ENCODE peak calls at places on chromosomes 12 and 14, in five cellular contexts. One of them, this sample, is unnamed.
A peak's percentile ranks its signal among the peaks of the same experiment; 100 is the strongest.

GRCh38 chr12:120873231-120873630 is 30.9 kb downstream of the SPPL3 start:
- DNase-seq in mesendoderm: no peak
- DNase-seq in IMR-90: no peak
- DNase-seq in H9: no peak
- DNase-seq in neuronal stem cell: no peak
- DNase-seq in this sample: no peak

GRCh38 chr12:92025462-92026207 is 120.0 kb downstream of the BTG1 start:
- DNase-seq in mesendoderm: no peak
- DNase-seq in IMR-90: no peak
- DNase-seq in H9: no peak
- DNase-seq in neuronal stem cell: no peak
- DNase-seq in this sample: no peak

GRCh38 chr12:69657376-69658137 is 41.5 kb downstream of the BEST3 start:
- DNase-seq in mesendoderm: peak; percentile 38
- DNase-seq in IMR-90: peak; percentile 67
- DNase-seq in H9: no peak
- DNase-seq in neuronal stem cell: no peak
- DNase-seq in this sample: peak; percentile 29

GRCh38 chr14:97917169-97917568 is 1120.0 kb downstream of the VRK1 start:
- DNase-seq in mesendoderm: no peak
- DNase-seq in IMR-90: no peak
- DNase-seq in H9: no peak
- DNase-seq in neuronal stem cell: no peak
- DNase-seq in this sample: no peak

GRCh38 chr14:101017209-101017608 is 113.7 kb upstream of the RTL1 start:
- DNase-seq in mesendoderm: peak; percentile 7
- DNase-seq in IMR-90: peak; percentile 51
- DNase-seq in H9: peak; percentile 8
- DNase-seq in neuronal stem cell: no peak
- DNase-seq in this sample: no peak

GRCh38 chr14:80587096-80587724 is 354.3 kb downstream of the CEP128 start:
- DNase-seq in mesendoderm: peak; percentile 60
- DNase-seq in IMR-90: peak; percentile 48
- DNase-seq in H9: no peak
- DNase-seq in neuronal stem cell: no peak
- DNase-seq in this sample: peak; percentile 49

GRCh38 chr12:119683413-119683812 is 15.5 kb downstream of the PRKAB1 start:
- DNase-seq in mesendoderm: no peak
- DNase-seq in IMR-90: peak; percentile 63
- DNase-seq in H9: no peak
- DNase-seq in neuronal stem cell: no peak
- DNase-seq in this sample: no peak

GRCh38 chr14:102828201-102828600 is 51.0 kb downstream of the TRAF3 start:
- DNase-seq in mesendoderm: no peak
- DNase-seq in IMR-90: no peak
- DNase-seq in H9: no peak
- DNase-seq in neuronal stem cell: no peak
- DNase-seq in this sample: no peak

GRCh38 chr14:54175298-54175942 is 218.8 kb upstream of the BMP4 start:
- DNase-seq in mesendoderm: peak; percentile 87
- DNase-seq in IMR-90: peak; percentile 73
- DNase-seq in H9: peak; percentile 64
- DNase-seq in neuronal stem cell: peak; percentile 73
- DNase-seq in this sample: peak; percentile 84

GRCh38 chr14:99745307-99745951 is 47.8 kb upstream of the EML1 start:
- DNase-seq in mesendoderm: no peak
- DNase-seq in IMR-90: peak; percentile 93
- DNase-seq in H9: no peak
- DNase-seq in neuronal stem cell: no peak
- DNase-seq in this sample: peak; percentile 78

GRCh38 chr12:71780207-71780822 is 25.7 kb downstream of the RAB21 start:
- DNase-seq in mesendoderm: peak; percentile 43
- DNase-seq in IMR-90: peak; percentile 50
- DNase-seq in H9: no peak
- DNase-seq in neuronal stem cell: no peak
- DNase-seq in this sample: peak; percentile 56

GRCh38 chr12:101001669-101002068 is 207.1 kb downstream of the ANO4 start:
- DNase-seq in mesendoderm: no peak
- DNase-seq in IMR-90: no peak
- DNase-seq in H9: no peak
- DNase-seq in neuronal stem cell: no peak
- DNase-seq in this sample: no peak

GRCh38 chr14:50871914-50872732 is at the start of gene ABHD12B:
- DNase-seq in mesendoderm: no peak
- DNase-seq in IMR-90: no peak
- DNase-seq in H9: no peak
- DNase-seq in neuronal stem cell: no peak
- DNase-seq in this sample: peak; percentile 18

GRCh38 chr14:63922696-63923421 is 70.1 kb downstream of the SYNE2 start:
- DNase-seq in mesendoderm: no peak
- DNase-seq in IMR-90: peak; percentile 17
- DNase-seq in H9: no peak
- DNase-seq in neuronal stem cell: no peak
- DNase-seq in this sample: no peak

GRCh38 chr12:62700091-62700490 is 233.5 kb downstream of the MON2 start:
- DNase-seq in mesendoderm: no peak
- DNase-seq in IMR-90: peak; percentile 25
- DNase-seq in H9: no peak
- DNase-seq in neuronal stem cell: no peak
- DNase-seq in this sample: no peak

GRCh38 chr12:77893918-77894317 is 63.2 kb downstream of the NAV3 start:
- DNase-seq in mesendoderm: no peak
- DNase-seq in IMR-90: peak; percentile 2
- DNase-seq in H9: no peak
- DNase-seq in neuronal stem cell: no peak
- DNase-seq in this sample: peak; percentile 8

GRCh38 chr14:61033024-61033423 is 52.0 kb downstream of the SLC38A6 start:
- DNase-seq in mesendoderm: no peak
- DNase-seq in IMR-90: no peak
- DNase-seq in H9: no peak
- DNase-seq in neuronal stem cell: no peak
- DNase-seq in this sample: no peak

GRCh38 chr12:10285919-10286318 is 21.8 kb upstream of the KLRD1 start:
- DNase-seq in mesendoderm: no peak
- DNase-seq in IMR-90: no peak
- DNase-seq in H9: no peak
- DNase-seq in neuronal stem cell: no peak
- DNase-seq in this sample: no peak
- H3K23ac ChIP-seq in mesendoderm: no peak overlapping the region
- H3K23ac ChIP-seq in IMR-90: no peak overlapping the region
- H3K23ac ChIP-seq in H9: no peak overlapping the region
- H3K23ac ChIP-seq in neuronal stem cell: peak overlapping the region; percentile 65
- H3K23ac ChIP-seq in this sample: no peak overlapping the region

DNA sequence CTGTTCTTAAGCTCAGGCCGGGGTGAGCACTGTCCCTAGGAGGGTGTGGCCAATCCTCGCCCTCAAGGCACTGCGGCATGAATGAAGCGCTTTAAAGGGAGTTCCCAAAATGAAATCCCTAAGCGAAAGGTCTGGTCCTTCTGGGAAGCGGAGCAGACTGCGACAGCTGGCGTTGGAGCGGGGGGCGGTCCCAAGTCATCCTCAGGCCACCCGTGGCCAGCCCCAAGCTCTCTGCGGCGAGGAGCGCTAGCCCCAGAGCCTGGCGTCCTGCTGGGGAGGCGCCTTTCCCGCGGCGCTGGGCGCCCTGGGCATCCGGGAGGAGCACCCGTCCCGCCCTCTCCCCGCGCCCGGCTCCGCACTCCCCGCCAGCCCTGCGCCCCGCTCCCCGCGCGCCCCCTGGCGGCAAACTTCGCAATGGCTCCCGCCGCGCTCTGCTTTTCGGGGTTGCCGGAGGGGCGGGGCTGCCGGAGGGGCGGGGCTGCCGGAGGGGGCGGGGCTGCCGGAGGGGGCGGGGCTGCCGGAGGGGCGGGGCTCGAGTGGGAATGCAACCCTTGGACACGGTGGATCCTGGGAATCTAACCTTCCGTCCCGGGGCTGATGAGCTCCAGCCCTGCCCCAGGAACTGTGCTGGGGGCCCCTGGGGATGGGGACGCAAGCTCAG is 25.4 kb downstream of the ZBTB42 start:
- DNase-seq in mesendoderm: peak; percentile 84
- DNase-seq in IMR-90: peak; percentile 60
- DNase-seq in H9: peak; percentile 92
- DNase-seq in neuronal stem cell: peak; percentile 86
- DNase-seq in this sample: peak; percentile 80
- H3K18ac ChIP-seq in mesendoderm: peak overlapping the region; percentile 85
- H3K18ac ChIP-seq in IMR-90: no peak overlapping the region
- H3K18ac ChIP-seq in H9: no peak overlapping the region
- H3K18ac ChIP-seq in neuronal stem cell: peak overlapping the region; percentile 91
- H3K18ac ChIP-seq in this sample: no peak overlapping the region

GRCh38 chr14:92382677-92383076 is 59.7 kb downstream of the SLC24A4 start:
- DNase-seq in mesendoderm: no peak
- DNase-seq in IMR-90: no peak
- DNase-seq in H9: no peak
- DNase-seq in neuronal stem cell: no peak
- DNase-seq in this sample: no peak

GRCh38 chr14:92384461-92385133 is 61.6 kb downstream of the SLC24A4 start:
- DNase-seq in mesendoderm: peak; percentile 26
- DNase-seq in IMR-90: no peak
- DNase-seq in H9: no peak
- DNase-seq in neuronal stem cell: no peak
- DNase-seq in this sample: no peak

GRCh38 chr14:92385561-92385960 is 62.6 kb downstream of the SLC24A4 start:
- DNase-seq in mesendoderm: no peak
- DNase-seq in IMR-90: no peak
- DNase-seq in H9: no peak
- DNase-seq in neuronal stem cell: no peak
- DNase-seq in this sample: no peak

GRCh38 chr14:92380582-92380981 is 57.6 kb downstream of the SLC24A4 start:
- DNase-seq in mesendoderm: no peak
- DNase-seq in IMR-90: no peak
- DNase-seq in H9: no peak
- DNase-seq in neuronal stem cell: no peak
- DNase-seq in this sample: no peak

GRCh38 chr14:92380131-92380530 is 57.2 kb downstream of the SLC24A4 start:
- DNase-seq in mesendoderm: no peak
- DNase-seq in IMR-90: no peak
- DNase-seq in H9: no peak
- DNase-seq in neuronal stem cell: no peak
- DNase-seq in this sample: no peak
- H3K23ac ChIP-seq in mesendoderm: no peak overlapping the region
- H3K23ac ChIP-seq in IMR-90: no peak overlapping the region
- H3K23ac ChIP-seq in H9: no peak overlapping the region
- H3K23ac ChIP-seq in neuronal stem cell: no peak overlapping the region
- H3K23ac ChIP-seq in this sample: no peak overlapping the region

DNA sequence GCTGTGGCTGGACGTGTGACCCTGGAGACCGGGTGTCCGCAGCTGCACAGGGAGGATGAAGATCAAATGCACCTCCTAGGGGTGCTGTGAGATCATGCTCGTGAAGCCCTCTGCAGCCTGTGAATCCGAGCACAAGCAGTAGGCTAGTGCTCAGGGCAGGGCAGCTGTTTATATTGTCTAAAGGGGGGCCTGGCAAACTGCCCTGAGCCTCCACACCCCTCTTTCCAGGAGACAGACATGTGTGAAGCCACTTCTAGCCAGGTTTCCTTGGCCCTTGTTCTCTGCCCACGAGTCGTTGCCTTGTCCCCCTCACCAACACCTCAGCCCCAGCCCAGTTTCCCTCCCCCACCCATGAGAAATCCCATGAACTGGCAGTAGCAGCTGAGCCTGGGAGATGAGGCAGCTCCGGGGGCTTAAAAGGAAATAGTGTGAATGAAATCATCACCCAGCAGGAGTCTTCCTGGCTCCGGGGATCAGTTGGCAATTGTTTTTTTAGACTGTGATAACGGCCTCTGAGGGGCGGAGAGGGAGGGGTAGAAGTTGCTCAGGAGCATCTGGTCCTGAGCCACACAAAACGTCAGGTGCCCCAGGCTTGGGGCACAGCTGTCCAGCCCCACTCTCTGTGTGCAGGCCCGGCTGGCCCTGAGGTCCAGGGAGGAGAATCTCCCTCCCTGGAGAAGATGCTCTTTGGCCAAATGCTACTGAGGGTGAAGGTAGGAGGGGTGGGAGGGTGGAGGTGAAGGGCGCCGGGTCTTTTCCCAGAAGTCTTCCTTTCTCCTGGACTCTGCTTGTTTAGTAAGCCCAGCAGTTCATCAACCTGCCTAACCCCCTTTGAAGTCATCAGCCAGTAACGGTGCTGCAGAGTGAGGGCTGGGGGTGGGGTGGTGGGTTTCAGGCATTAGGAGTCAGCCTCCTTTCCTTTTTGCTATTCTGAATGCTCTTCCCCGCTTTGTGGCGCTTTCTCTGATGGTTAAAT is 4.0 kb downstream of the FGF6 start:
- DNase-seq in mesendoderm: peak; percentile 97
- DNase-seq in IMR-90: no peak
- DNase-seq in H9: peak; percentile 79
- DNase-seq in neuronal stem cell: no peak
- DNase-seq in this sample: no peak
- H3K18ac ChIP-seq in mesendoderm: peak overlapping the region; percentile 63
- H3K18ac ChIP-seq in IMR-90: no peak overlapping the region
- H3K18ac ChIP-seq in H9: no peak overlapping the region
- H3K18ac ChIP-seq in neuronal stem cell: peak overlapping the region; percentile 95
- H3K18ac ChIP-seq in this sample: no peak overlapping the region

GRCh38 chr12:1738480-1738879 is 47.6 kb downstream of the ADIPOR2 start:
- DNase-seq in mesendoderm: no peak
- DNase-seq in IMR-90: no peak
- DNase-seq in H9: no peak
- DNase-seq in neuronal stem cell: no peak
- DNase-seq in this sample: no peak

GRCh38 chr12:1739368-1739767 is 48.5 kb downstream of the ADIPOR2 start:
- DNase-seq in mesendoderm: no peak
- DNase-seq in IMR-90: no peak
- DNase-seq in H9: no peak
- DNase-seq in neuronal stem cell: no peak
- DNase-seq in this sample: no peak

GRCh38 chr12:1741154-1741949 is 50.5 kb downstream of the ADIPOR2 start:
- DNase-seq in mesendoderm: no peak
- DNase-seq in IMR-90: peak; percentile 30
- DNase-seq in H9: no peak
- DNase-seq in neuronal stem cell: no peak
- DNase-seq in this sample: peak; percentile 45

GRCh38 chr12:1737643-1738286 is 46.9 kb downstream of the ADIPOR2 start:
- DNase-seq in mesendoderm: no peak
- DNase-seq in IMR-90: no peak
- DNase-seq in H9: no peak
- DNase-seq in neuronal stem cell: no peak
- DNase-seq in this sample: no peak

DNA sequence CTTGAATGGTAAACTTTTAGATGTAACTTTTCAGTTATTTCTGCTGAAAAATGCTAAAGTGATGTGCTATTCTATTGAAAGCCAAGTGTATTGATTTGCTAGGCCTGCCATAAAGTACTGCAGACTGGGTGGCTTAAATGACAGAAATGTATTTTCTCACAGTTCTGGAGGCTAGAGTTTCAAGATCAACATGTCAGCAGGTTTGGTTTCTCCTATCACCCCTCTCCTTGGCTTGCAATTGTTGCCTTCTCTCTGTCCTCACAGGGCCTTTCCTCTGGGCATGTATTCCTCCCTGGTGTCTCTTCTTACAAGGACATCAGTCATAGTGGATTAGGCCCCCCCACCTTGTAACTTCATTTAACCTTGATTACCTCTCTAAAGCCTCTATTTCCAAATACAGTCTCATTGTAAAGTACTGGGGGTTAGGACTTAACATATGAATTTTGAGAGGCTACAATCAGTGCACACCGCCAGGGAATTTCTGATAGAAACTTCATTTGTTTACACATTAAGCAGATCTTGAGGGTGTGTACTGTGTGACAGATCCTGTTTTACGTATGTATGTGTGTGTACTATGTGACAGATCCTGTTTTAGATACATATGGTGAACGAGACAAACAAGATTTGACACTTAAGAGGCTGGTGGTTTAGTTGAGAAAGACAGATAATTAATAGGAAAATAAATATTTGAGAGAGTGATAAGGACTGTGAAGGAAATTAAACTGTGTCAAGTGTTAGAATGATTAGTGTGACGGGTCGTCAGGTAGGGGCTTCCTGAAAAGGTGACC is 49.5 kb downstream of the ADIPOR2 start:
- DNase-seq in mesendoderm: no peak
- DNase-seq in IMR-90: no peak
- DNase-seq in H9: no peak
- DNase-seq in neuronal stem cell: no peak
- DNase-seq in this sample: no peak
- H3K23ac ChIP-seq in mesendoderm: no peak overlapping the region
- H3K23ac ChIP-seq in IMR-90: no peak overlapping the region
- H3K23ac ChIP-seq in H9: no peak overlapping the region
- H3K23ac ChIP-seq in neuronal stem cell: no peak overlapping the region
- H3K23ac ChIP-seq in this sample: no peak overlapping the region